ENCODE peak calls at places on chromosomes 13 and 19, in five cellular contexts. Y is Calu3, B is epithelial cell of esophagus, C is right atrium auricular region, W is choroid plexus epithelial cell. F is an unnamed sample.

GRCh38 chr19:41226053-41226873 is 7.2 kb downstream of the AXL start:
- DNase-seq in Y (peak), B (peak), C (peak), W (peak), F (no peak)

GRCh38 chr19:13978306-13978705 is 26.0 kb downstream of the DCAF15 start:
- DNase-seq in Y (no peak), B (peak), C (peak), W (peak), F (no peak)

GRCh38 chr19:34096020-34096915 is 76.0 kb upstream of the LSM14A start:
- DNase-seq in Y (peak), B (peak), C (no peak), W (peak), F (peak)

GRCh38 chr13:47480121-47480520 is 521.0 kb downstream of the SUCLA2 start:
- DNase-seq in Y (no peak), B (peak), C (no peak), W (peak), F (no peak)

GRCh38 chr13:77784531-77784930 is 87.0 kb downstream of the SLAIN1 start:
- DNase-seq in Y (no peak), B (no peak), C (no peak), W (no peak), F (no peak)

GRCh38 chr19:49614096-49614857 is 23.3 kb downstream of the PRR12 start:
- DNase-seq in Y (no peak), B (peak), C (no peak), W (peak), F (no peak)

GRCh38 chr19:33248954-33249613 is 23.4 kb upstream of the SLC7A10 start:
- DNase-seq in Y (peak), B (no peak), C (no peak), W (no peak), F (no peak)

GRCh38 chr19:9370747-9371619 is 8.2 kb downstream of the ZNF177 start:
- DNase-seq in Y (no peak), B (no peak), C (no peak), W (peak), F (no peak)

GRCh38 chr19:19480688-19481087 is 34.7 kb downstream of the TSSK6 start:
- DNase-seq in Y (no peak), B (no peak), C (no peak), W (no peak), F (no peak)

GRCh38 chr19:53961523-53962345 is 1.0 kb upstream of the CACNG8 start:
- DNase-seq in Y (no peak), B (no peak), C (no peak), W (peak), F (no peak)

GRCh38 chr13:96216543-96216942 is 126.6 kb downstream of the HS6ST3 start:
- DNase-seq in Y (no peak), B (no peak), C (no peak), W (no peak), F (no peak)

GRCh38 chr19:29092712-29093552 is 120.0 kb downstream of the UQCRFS1 start:
- DNase-seq in Y (no peak), B (no peak), C (no peak), W (no peak), F (no peak)

GRCh38 chr19:33459220-33459619 is 62.4 kb downstream of the PEPD start:
- DNase-seq in Y (no peak), B (no peak), C (no peak), W (no peak), F (no peak)

GRCh38 chr13:20969182-20969581 is 66.6 kb upstream of the XPO4 start:
- DNase-seq in Y (no peak), B (peak), C (no peak), W (peak), F (no peak)

GRCh38 chr13:20968745-20969144 is 66.2 kb upstream of the XPO4 start:
- DNase-seq in Y (no peak), B (no peak), C (no peak), W (no peak), F (no peak)

GRCh38 chr13:20964904-20965303 is 62.4 kb upstream of the XPO4 start:
- DNase-seq in Y (no peak), B (peak), C (no peak), W (peak), F (no peak)

GRCh38 chr13:20972731-20973130 is 70.2 kb upstream of the XPO4 start:
- DNase-seq in Y (no peak), B (peak), C (no peak), W (no peak), F (no peak)

GRCh38 chr13:20967340-20967739 is 64.8 kb upstream of the XPO4 start:
- DNase-seq in Y (no peak), B (no peak), C (no peak), W (no peak), F (no peak)
- TF ChIP-seq CTCF in Y (no peak), B (no peak), C (no peak), W (no peak), F (no peak)

DNA sequence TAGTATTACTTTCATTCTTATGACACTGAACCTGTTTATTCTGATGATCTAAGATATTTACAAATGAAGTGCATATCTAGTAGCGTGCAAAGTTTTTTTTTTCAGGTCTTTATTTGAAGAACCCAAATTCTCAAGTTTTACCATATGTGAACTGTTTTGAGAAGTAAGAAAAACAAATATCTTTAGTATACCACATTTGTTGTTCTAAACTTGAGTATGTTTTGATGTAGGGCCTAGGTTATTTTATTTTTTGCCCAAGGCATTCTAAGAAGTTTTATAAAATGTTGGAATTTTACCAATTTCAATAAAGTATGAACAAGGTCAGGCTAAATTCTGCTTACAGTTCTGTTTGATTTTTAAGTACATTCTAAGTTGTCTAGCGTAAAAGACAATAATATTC is 213.5 kb downstream of the PCCA start:
- DNase-seq in Y (no peak), B (no peak), C (no peak), W (no peak), F (no peak)
- TF ChIP-seq CTCF in Y (no peak), B (no peak), C (no peak), W (no peak), F (no peak)

GRCh38 chr19:742540-743075 is 8.3 kb upstream of the MISP start:
- DNase-seq in Y (no peak), B (no peak), C (no peak), W (no peak), F (no peak)

GRCh38 chr19:739998-740715 is 10.8 kb upstream of the MISP start:
- DNase-seq in Y (no peak), B (no peak), C (no peak), W (no peak), F (no peak)

GRCh38 chr19:743168-743687 is 7.7 kb upstream of the MISP start:
- DNase-seq in Y (peak), B (no peak), C (no peak), W (peak), F (no peak)

GRCh38 chr19:738509-739128 is 12.3 kb upstream of the MISP start:
- DNase-seq in Y (no peak), B (no peak), C (no peak), W (no peak), F (no peak)

DNA sequence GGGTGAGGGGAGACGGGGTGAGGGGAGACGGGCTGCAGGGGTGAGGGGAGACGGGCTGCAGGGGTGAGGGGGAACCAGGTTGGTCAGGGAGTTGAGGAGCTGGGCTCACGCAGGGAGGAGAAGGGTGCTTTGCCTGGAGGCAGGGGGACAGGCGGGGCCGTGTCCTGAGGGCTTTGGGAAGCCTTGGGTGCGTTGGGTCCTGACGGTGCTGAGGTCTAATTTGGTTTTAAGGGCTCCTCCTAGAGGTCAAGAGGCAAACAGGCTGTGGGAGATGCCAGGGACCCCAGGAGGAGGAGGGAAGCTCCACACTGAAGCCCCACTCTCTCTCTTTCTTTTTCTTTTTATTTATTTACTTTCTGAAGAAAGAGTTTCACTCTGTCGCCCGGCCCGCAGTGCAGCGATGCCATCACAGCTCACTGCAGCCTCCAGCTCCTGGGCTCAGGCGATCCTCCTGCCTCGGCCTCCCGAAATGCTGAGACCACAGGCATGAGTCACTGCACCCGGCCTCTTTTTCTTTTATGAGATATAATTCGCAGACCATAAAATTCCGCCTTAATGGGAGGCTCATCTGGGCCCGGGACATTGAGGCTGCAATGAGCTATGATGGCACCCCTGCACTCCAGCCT is 9.3 kb upstream of the MISP start:
- DNase-seq in Y (no peak), B (no peak), C (no peak), W (no peak), F (no peak)
- TF ChIP-seq CTCF in Y (no peak), B (no peak), C (no peak), W (peak), F (peak)

GRCh38 chr13:26605845-26606244 is 48.4 kb downstream of the WASF3 start:
- DNase-seq in Y (no peak), B (no peak), C (no peak), W (peak), F (no peak)
- TF ChIP-seq CTCF in Y (no peak), B (no peak), C (no peak), W (peak), F (peak)

GRCh38 chr13:70623260-70623659 is 515.0 kb upstream of the KLHL1 start:
- DNase-seq in Y (no peak), B (peak), C (no peak), W (peak), F (no peak)
- TF ChIP-seq CTCF in Y (no peak), B (peak), C (no peak), W (peak), F (peak)

DNA sequence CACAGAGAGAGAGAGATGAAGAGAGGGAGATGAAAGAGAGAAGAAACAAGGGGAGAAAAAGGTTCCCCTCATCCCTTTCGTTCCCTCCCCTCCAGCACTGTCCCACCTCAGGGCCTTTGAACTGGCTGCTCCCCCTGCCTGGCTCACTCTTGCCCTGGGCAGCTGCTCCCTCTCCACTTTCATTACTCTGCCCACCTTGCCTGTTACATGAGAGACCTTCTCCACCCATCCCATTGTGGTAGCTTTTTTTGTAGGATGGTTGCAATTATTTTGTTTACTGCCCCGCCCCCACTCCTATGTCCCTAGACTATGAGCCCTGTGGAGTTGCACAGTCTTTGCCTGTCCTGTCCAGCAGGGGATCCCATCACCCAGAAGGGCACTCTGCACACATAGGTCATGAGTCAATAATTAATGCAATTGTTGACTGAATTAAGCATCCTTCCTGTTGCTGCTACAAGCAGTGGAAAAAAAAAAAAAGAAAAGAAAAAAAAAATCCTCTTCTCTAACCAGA is 14.1 kb downstream of the C19orf81 start:
- DNase-seq in Y (peak), B (no peak), C (no peak), W (no peak), F (no peak)
- TF ChIP-seq CTCF in Y (peak), B (no peak), C (no peak), W (no peak), F (no peak)

DNA sequence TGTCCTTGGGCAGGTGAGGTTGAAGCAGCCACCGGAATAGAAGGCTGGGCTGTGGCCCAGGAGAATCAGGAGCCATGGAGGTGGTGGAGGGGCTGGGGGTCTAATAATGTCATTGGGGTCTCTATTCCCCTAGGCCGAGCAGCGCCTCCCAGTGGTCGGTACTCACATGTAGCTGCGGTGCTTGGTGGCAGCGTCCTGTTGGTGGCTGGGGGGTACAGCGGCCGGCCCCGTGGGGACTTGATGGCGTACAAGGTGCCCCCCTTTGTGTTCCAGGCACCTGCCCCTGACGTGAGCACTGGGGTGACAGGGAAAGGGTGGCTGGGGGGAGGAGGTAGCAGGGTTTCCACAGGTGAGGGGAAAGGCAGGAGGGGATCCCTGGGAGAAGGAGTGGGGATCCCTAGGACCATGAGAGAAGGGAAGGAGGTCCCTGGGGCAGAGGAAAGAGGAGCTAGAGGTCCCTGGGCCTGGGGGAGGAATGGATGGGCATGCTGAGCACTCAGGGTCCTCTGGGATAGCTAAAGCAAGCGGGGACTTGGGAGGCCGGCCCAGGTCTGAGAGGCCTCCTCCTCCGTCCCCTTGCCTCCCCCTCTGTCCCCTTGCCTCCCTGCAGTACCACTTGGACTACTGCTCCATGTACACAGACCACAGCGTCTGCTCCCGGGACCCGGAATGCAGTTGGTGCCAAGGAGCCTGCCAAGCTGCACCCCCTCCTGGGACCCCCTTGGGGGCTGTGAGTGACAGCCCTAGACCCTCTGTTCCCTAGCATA is 18.1 kb downstream of the MEGF8 start:
- DNase-seq in Y (no peak), B (no peak), C (no peak), W (no peak), F (no peak)
- TF ChIP-seq CTCF in Y (peak), B (no peak), C (no peak), W (peak), F (no peak)

DNA sequence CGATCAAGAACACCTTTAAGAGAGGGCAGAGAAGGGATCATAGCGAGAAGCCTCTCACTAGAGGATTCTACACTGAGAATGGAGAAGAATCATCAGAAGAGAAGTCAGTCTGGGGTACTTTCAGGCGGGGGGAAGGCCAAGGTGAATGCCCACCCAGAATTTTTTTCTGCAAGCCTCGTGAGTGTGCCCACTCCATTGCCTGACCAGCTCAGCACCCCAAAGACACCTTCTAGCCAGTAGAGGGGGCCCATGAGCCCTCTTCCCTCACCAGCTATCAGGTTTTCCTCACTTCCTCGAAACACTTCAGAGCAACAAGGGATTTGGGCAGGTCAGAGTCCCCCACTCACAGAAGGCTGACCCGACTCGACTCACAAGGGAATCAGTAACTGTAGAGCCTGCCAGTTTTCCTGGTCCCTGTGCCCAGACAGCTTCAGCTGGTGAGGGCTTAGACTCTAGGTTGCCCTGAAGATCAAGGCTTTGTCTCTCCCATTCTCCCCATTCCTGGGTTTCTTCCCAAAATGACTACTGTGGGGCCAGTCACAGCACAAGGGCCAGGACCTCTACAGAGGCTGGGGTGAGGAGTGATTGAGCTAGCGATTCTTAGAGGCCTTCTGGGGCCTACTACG is 18.4 kb downstream of the NLRP13 start:
- DNase-seq in Y (peak), B (no peak), C (peak), W (no peak), F (no peak)
- TF ChIP-seq CTCF in Y (no peak), B (no peak), C (no peak), W (no peak), F (peak)

GRCh38 chr19:7346488-7346971 is 2.2 kb upstream of the ARHGEF18 start:
- DNase-seq in Y (no peak), B (no peak), C (no peak), W (no peak), F (no peak)
- TF ChIP-seq CTCF in Y (no peak), B (no peak), C (no peak), W (no peak), F (no peak)

GRCh38 chr13:32187651-32188050 is 127.5 kb downstream of the ZAR1L start:
- DNase-seq in Y (no peak), B (no peak), C (no peak), W (no peak), F (no peak)
- TF ChIP-seq CTCF in Y (no peak), B (no peak), C (no peak), W (no peak), F (no peak)

F was measured in D721Med.